ENCODE peak calls at places on chromosomes 5 and 9, in seven cellular contexts. R is neuronal stem cell; Z is activated T-helper 1 cell treated with anti-CD3 and anti-CD28 coated beads, Interleukin-2, amount 50 U/mL, for 16 hours; H is stimulated activated CD4-positive, alpha-beta T cell treated with anti-CD3 and anti-CD28 coated beads, Interleukin-2, amount 100 ng/mL, for 48 hours; V is fibroblast of villous mesenchyme; D is H4; L is A549. U is an unnamed sample.

GRCh38 chr9:13100914-13101572 is 178.4 kb downstream of the MPDZ start:
- DNase-seq in R (no peak), Z (no peak), H (no peak), V (no peak), D (no peak), L (no peak), U (no peak)

GRCh38 chr9:503881-504852 is 289.5 kb downstream of the DOCK8 start:
- DNase-seq in R (peak), Z (peak), H (peak), V (peak), D (peak), L (peak), U (peak)

GRCh38 chr9:88605500-88606172 is 70.7 kb downstream of the NXNL2 start:
- DNase-seq in R (no peak), Z (no peak), H (no peak), V (peak), D (no peak), L (no peak), U (no peak)

GRCh38 chr5:1110930-1111726 is 735 bp downstream of the SLC12A7 start:
- DNase-seq in R (peak), Z (no peak), H (no peak), V (peak), D (no peak), L (peak), U (peak)

GRCh38 chr9:9942764-9943424 is 669.9 kb downstream of the PTPRD start:
- DNase-seq in R (peak), Z (no peak), H (peak), V (peak), D (peak), L (peak), U (peak)

GRCh38 chr5:90294604-90295003 is 115.0 kb downstream of the CETN3 start:
- DNase-seq in R (no peak), Z (no peak), H (no peak), V (no peak), D (no peak), L (no peak), U (no peak)

GRCh38 chr5:31707294-31707693 is 68.4 kb downstream of the PDZD2 start:
- DNase-seq in R (no peak), Z (no peak), H (no peak), V (no peak), D (no peak), L (peak), U (no peak)

GRCh38 chr9:133406480-133407307 is 11.1 kb downstream of the REXO4 start:
- DNase-seq in R (peak), Z (peak), H (peak), V (peak), D (peak), L (peak), U (peak)

GRCh38 chr9:137814436-137814835 is 63.1 kb upstream of the CACNA1B start:
- DNase-seq in R (no peak), Z (no peak), H (no peak), V (no peak), D (no peak), L (no peak), U (no peak)

GRCh38 chr9:116243708-116244107 is 90.1 kb downstream of the PAPPA start:
- DNase-seq in R (no peak), Z (no peak), H (no peak), V (no peak), D (no peak), L (no peak), U (no peak)

GRCh38 chr9:79759460-79759859 is 187.7 kb downstream of the TLE4 start:
- DNase-seq in R (no peak), Z (no peak), H (no peak), V (no peak), D (no peak), L (no peak), U (no peak)

GRCh38 chr5:179858241-179858585 is 404 bp downstream of the MRNIP start:
- DNase-seq in R (no peak), Z (peak), H (peak), V (peak), D (no peak), L (no peak), U (no peak)

GRCh38 chr9:94861589-94862241 is 135.2 kb downstream of the AOPEP start:
- DNase-seq in R (no peak), Z (no peak), H (no peak), V (peak), D (peak), L (peak), U (no peak)

GRCh38 chr9:120441446-120442279 is 138.3 kb downstream of the CDK5RAP2 start:
- DNase-seq in R (no peak), Z (no peak), H (no peak), V (peak), D (no peak), L (no peak), U (no peak)

GRCh38 chr9:84315278-84315877 is 25.2 kb downstream of the SLC28A3 start:
- DNase-seq in R (peak), Z (no peak), H (peak), V (peak), D (peak), L (peak), U (peak)